ENCODE peak calls at places on chromosomes 16 and 17, in ten cellular contexts. V, S, P, H, Q, J, N, M, C and O are unnamed samples.

GRCh38 chr17:29238133-29238850 is 8.4 kb upstream of the CRYBA1 start:
- DNase-seq in V (no peak), J (peak; percentile 33), M (no peak), P (peak; percentile 79), N (no peak), S (peak; percentile 82), H (no peak), C (no peak), Q (no peak), O (no peak)

GRCh38 chr17:46739982-46740381 is 78.5 kb downstream of the WNT3 start:
- DNase-seq in N (no peak), C (no peak), J (no peak), P (no peak), V (no peak), Q (no peak), H (no peak), S (no peak), M (no peak), O (no peak)

GRCh38 chr16:1759511-1759910 is 11.8 kb downstream of the NME3 start:
- DNase-seq in P (no peak), Q (no peak), S (no peak), C (no peak), J (no peak), M (no peak), H (no peak), V (no peak), N (no peak), O (no peak)

GRCh38 chr16:89060207-89060794 is 33.4 kb upstream of the ACSF3 start:
- DNase-seq in V (no peak), J (no peak), S (no peak), C (no peak), N (no peak), M (no peak), H (no peak), P (no peak), Q (no peak), O (no peak)

GRCh38 chr16:1565083-1565805 is 31.8 kb downstream of the TMEM204 start:
- DNase-seq in H (no peak), P (no peak), C (no peak), V (no peak), Q (no peak), S (no peak), M (no peak), N (no peak), J (no peak), O (no peak)

GRCh38 chr16:89452925-89453324 is 37.4 kb downstream of the ANKRD11 start:
- DNase-seq in H (no peak), S (no peak), M (no peak), C (no peak), V (no peak), J (peak; percentile 53), Q (no peak), P (no peak), N (no peak), O (no peak)

GRCh38 chr16:80046848-80047247 is 446.3 kb upstream of the MAF start:
- DNase-seq in N (no peak), M (no peak), J (no peak), H (no peak), S (no peak), C (no peak), V (no peak), Q (no peak), P (no peak), O (no peak)

GRCh38 chr17:80782536-80783427 is 208.9 kb upstream of the CHMP6 start:
- DNase-seq in Q (no peak), M (no peak), H (no peak), N (no peak), J (peak; percentile 92), P (no peak), C (no peak), S (no peak), V (no peak), O (peak; percentile 33)

GRCh38 chr16:12518238-12519004 is 285.3 kb downstream of the CPPED1 start:
- DNase-seq in H (no peak), V (no peak), M (no peak), Q (no peak), J (no peak), N (no peak), P (no peak), C (no peak), S (no peak), O (no peak)

GRCh38 chr17:1467898-1468492 is 12.0 kb upstream of the CRK start:
- DNase-seq in P (peak; percentile 50), Q (no peak), H (peak; percentile 94), V (no peak), S (peak; percentile 60), N (no peak), J (peak; percentile 77), M (no peak), C (no peak), O (no peak)

GRCh38 chr16:84198401-84198800 is 7.4 kb downstream of the ADAD2 start:
- DNase-seq in J (peak; percentile 45), M (no peak), H (no peak), C (no peak), Q (no peak), N (peak; percentile 51), P (peak; percentile 75), S (peak; percentile 79), V (no peak), O (no peak)

GRCh38 chr17:49850772-49851386 is 3.0 kb upstream of the TAC4 start:
- DNase-seq in P (peak; percentile 22), Q (no peak), N (no peak), M (no peak), S (no peak), C (no peak), J (no peak), H (no peak), V (peak; percentile 27), O (no peak)

GRCh38 chr16:88303890-88304819 is 78.6 kb upstream of the ZNF469 start:
- DNase-seq in N (peak; percentile 96), H (no peak), S (peak; percentile 95), P (peak; percentile 95), M (no peak), V (no peak), Q (no peak), C (no peak), J (peak; percentile 96), O (no peak)

GRCh38 chr16:88338896-88339295 is 43.9 kb upstream of the ZNF469 start:
- DNase-seq in N (no peak), M (no peak), J (no peak), C (no peak), H (no peak), Q (no peak), S (no peak), V (no peak), P (no peak), O (no peak)

GRCh38 chr17:52237151-52237550 is 78.6 kb upstream of the CA10 start:
- DNase-seq in P (no peak), H (no peak), J (no peak), C (no peak), M (no peak), N (no peak), S (no peak), V (no peak), Q (no peak), O (no peak)

GRCh38 chr17:76701471-76701967 is 9.2 kb downstream of the MXRA7 start:
- DNase-seq in M (no peak), P (no peak), Q (no peak), C (no peak), N (no peak), J (no peak), H (no peak), S (no peak), V (no peak), O (no peak)

GRCh38 chr17:57924677-57925076 is 30.5 kb downstream of the CUEDC1 start:
- DNase-seq in Q (no peak), S (no peak), N (no peak), P (no peak), M (no peak), J (no peak), V (no peak), C (no peak), H (no peak), O (no peak)

GRCh38 chr17:67128700-67129099 is 84.3 kb downstream of the CACNG1 start:
- DNase-seq in N (no peak), P (no peak), H (no peak), Q (no peak), M (no peak), J (no peak), C (no peak), S (no peak), V (no peak), O (no peak)

GRCh38 chr17:49963277-49963625 is 5.7 kb upstream of the DLX4 start:
- DNase-seq in H (no peak), Q (no peak), C (no peak), V (no peak), J (no peak), P (no peak), M (no peak), S (no peak), N (no peak), O (no peak)

GRCh38 chr16:78770353-78771091 is 671.1 kb downstream of the WWOX start:
- DNase-seq in N (no peak), V (peak; percentile 22), P (peak; percentile 54), M (peak; percentile 67), S (peak; percentile 39), Q (peak; percentile 42), J (peak; percentile 73), C (peak; percentile 67), H (peak; percentile 92), O (peak; percentile 72)

GRCh38 chr16:9183682-9184353 is 92.4 kb downstream of the HAPSTR1 start:
- DNase-seq in V (no peak), S (no peak), N (no peak), H (no peak), Q (no peak), C (no peak), P (no peak), J (no peak), M (no peak), O (no peak)

GRCh38 chr17:10055251-10055975 is 143.0 kb downstream of the GAS7 start:
- DNase-seq in N (no peak), C (no peak), Q (no peak), M (no peak), J (no peak), V (peak; percentile 60), H (no peak), S (no peak), P (no peak), O (no peak)

GRCh38 chr17:42189651-42189965 is 4.4 kb upstream of the HCRT start:
- DNase-seq in M (no peak), S (no peak), Q (no peak), P (no peak), N (no peak), V (no peak), C (no peak), H (no peak), J (no peak), O (no peak)

GRCh38 chr17:37642706-37643105 is 540 bp downstream of the DDX52 start:
- DNase-seq in J (peak; percentile 44), P (peak; percentile 35), S (peak; percentile 36), N (no peak), V (peak; percentile 26), M (no peak), C (peak; percentile 18), H (no peak), Q (no peak), O (no peak)

GRCh38 chr17:57404073-57404472 is 147.8 kb downstream of the MSI2 start:
- DNase-seq in Q (no peak), N (no peak), S (no peak), V (no peak), M (no peak), P (no peak), H (peak; percentile 31), C (no peak), J (no peak), O (no peak)

GRCh38 chr16:12511708-12512107 is 292.0 kb downstream of the CPPED1 start:
- DNase-seq in N (no peak), P (no peak), J (no peak), V (no peak), Q (no peak), M (no peak), H (no peak), S (no peak), C (no peak), O (no peak)

GRCh38 chr17:82838386-82839063 is 1.3 kb downstream of the ZNF750 start:
- DNase-seq in C (no peak), V (no peak), P (peak; percentile 38), Q (peak; percentile 84), N (peak; percentile 52), J (peak; percentile 58), S (peak; percentile 43), H (peak; percentile 78), M (no peak), O (no peak)

GRCh38 chr17:70804161-70804560 is 634.8 kb downstream of the KCNJ2 start:
- DNase-seq in J (no peak), N (no peak), C (no peak), S (peak; percentile 32), H (no peak), P (no peak), M (no peak), V (no peak), Q (no peak), O (no peak)